ENCODE peak calls at places on chromosomes 12 and 14, in eight cellular contexts. R is adrenal gland, N is AG09319, Y is B cell, X is chondrocyte, P is Panc1, O is epithelial cell of esophagus, Q is GM20000. Z is an unnamed sample.

GRCh38 chr14:72883109-72883508 is 10.8 kb downstream of the DPF3 start:
- DNase-seq in R (no peak), N (no peak), Y (no peak), X (no peak), P (no peak), O (no peak), Q (no peak), Z (no peak)

GRCh38 chr12:124964836-124965462 is 24.0 kb downstream of the DHX37 start:
- DNase-seq in R (no peak), N (no peak), Y (no peak), X (no peak), P (no peak), O (no peak), Q (no peak), Z (no peak)

GRCh38 chr12:47838286-47838931 is 18.7 kb upstream of the HDAC7 start:
- DNase-seq in R (peak; percentile 60), N (no peak), Y (no peak), X (no peak), P (no peak), O (peak; percentile 55), Q (peak; percentile 56), Z (no peak)

GRCh38 chr12:92445253-92446081 is 257.3 kb upstream of the PLEKHG7 start:
- DNase-seq in R (no peak), N (no peak), Y (peak; percentile 90), X (no peak), P (no peak), O (peak; percentile 24), Q (peak; percentile 47), Z (no peak)

GRCh38 chr12:80598004-80598606 is 109.3 kb upstream of the MYF6 start:
- DNase-seq in R (peak; percentile 19), N (peak; percentile 29), Y (no peak), X (no peak), P (peak; percentile 2), O (peak; percentile 75), Q (no peak), Z (no peak)

GRCh38 chr14:65170768-65171251 is 68.5 kb upstream of the MAX start:
- DNase-seq in R (peak; percentile 35), N (peak; percentile 57), Y (peak; percentile 68), X (no peak), P (no peak), O (peak; percentile 55), Q (peak; percentile 35), Z (peak; percentile 60)

GRCh38 chr12:92735131-92735721 is 32.4 kb downstream of the PLEKHG7 start:
- DNase-seq in R (no peak), N (peak; percentile 88), Y (no peak), X (no peak), P (no peak), O (peak; percentile 64), Q (no peak), Z (no peak)

GRCh38 chr12:100953217-100953616 is 158.6 kb downstream of the ANO4 start:
- DNase-seq in R (no peak), N (no peak), Y (no peak), X (no peak), P (no peak), O (peak; percentile 33), Q (no peak), Z (no peak)

GRCh38 chr12:43310596-43310995 is 241.4 kb downstream of the ADAMTS20 start:
- DNase-seq in R (no peak), N (no peak), Y (no peak), X (no peak), P (no peak), O (peak; percentile 45), Q (no peak), Z (no peak)

GRCh38 chr12:86261142-86261541 is 5.0 kb upstream of the MGAT4C start:
- DNase-seq in R (no peak), N (no peak), Y (no peak), X (no peak), P (no peak), O (peak; percentile 63), Q (no peak), Z (no peak)

GRCh38 chr12:15979096-15980091 is 68.3 kb downstream of the DERA start:
- DNase-seq in R (peak; percentile 17), N (peak; percentile 74), Y (no peak), X (no peak), P (no peak), O (peak; percentile 39), Q (peak; percentile 28), Z (peak; percentile 29)

GRCh38 chr14:52599974-52600373 is 47.3 kb downstream of the GPR137C start:
- DNase-seq in R (no peak), N (no peak), Y (no peak), X (no peak), P (no peak), O (no peak), Q (no peak), Z (no peak)
- TF ChIP-seq CTCF in R (no peak), N (no peak), Y (no peak), X (no peak), P (no peak), O (no peak), Q (no peak), Z (no peak)

GRCh38 chr12:113788020-113788856 is 177.9 kb downstream of the RBM19 start:
- DNase-seq in R (no peak), N (no peak), Y (no peak), X (no peak), P (no peak), O (peak; percentile 20), Q (no peak), Z (no peak)

GRCh38 chr12:113783811-113784210 is 182.3 kb downstream of the RBM19 start:
- DNase-seq in R (no peak), N (no peak), Y (no peak), X (no peak), P (no peak), O (no peak), Q (no peak), Z (no peak)

GRCh38 chr12:113781415-113782198 is 184.5 kb downstream of the RBM19 start:
- DNase-seq in R (no peak), N (no peak), Y (no peak), X (no peak), P (peak; percentile 27), O (no peak), Q (no peak), Z (no peak)

GRCh38 chr12:113786107-113786506 is 180.0 kb downstream of the RBM19 start:
- DNase-seq in R (no peak), N (no peak), Y (no peak), X (no peak), P (no peak), O (no peak), Q (no peak), Z (no peak)
- TF ChIP-seq CTCF in R (no peak), N (no peak), Y (no peak), X (peak; percentile 8), P (peak; percentile 46), O (no peak), Q (no peak), Z (no peak)

GRCh38 chr14:67395876-67396189 is 16.1 kb downstream of the PLEK2 start:
- DNase-seq in R (no peak), N (no peak), Y (no peak), X (no peak), P (no peak), O (no peak), Q (no peak), Z (no peak)

GRCh38 chr14:67395086-67395875 is 16.7 kb downstream of the PLEK2 start:
- DNase-seq in R (no peak), N (no peak), Y (no peak), X (no peak), P (no peak), O (no peak), Q (no peak), Z (no peak)

GRCh38 chr14:67400434-67400833 is 11.5 kb downstream of the PLEK2 start:
- DNase-seq in R (no peak), N (no peak), Y (no peak), X (no peak), P (no peak), O (no peak), Q (no peak), Z (no peak)

GRCh38 chr14:67396381-67396965 is 15.5 kb downstream of the PLEK2 start:
- DNase-seq in R (no peak), N (no peak), Y (no peak), X (no peak), P (no peak), O (no peak), Q (no peak), Z (no peak)

GRCh38 chr14:67397536-67397935 is 14.4 kb downstream of the PLEK2 start:
- DNase-seq in R (no peak), N (no peak), Y (no peak), X (no peak), P (no peak), O (no peak), Q (no peak), Z (no peak)
- TF ChIP-seq CTCF in R (no peak), N (no peak), Y (no peak), X (no peak), P (no peak), O (no peak), Q (no peak), Z (no peak)

GRCh38 chr14:22265319-22266140 is 323.5 kb downstream of the DAD1 start:
- DNase-seq in R (no peak), N (no peak), Y (no peak), X (no peak), P (no peak), O (peak; percentile 57), Q (no peak), Z (no peak)
- TF ChIP-seq CTCF in R (no peak), N (no peak), Y (peak; percentile 35), X (peak; percentile 79), P (no peak), O (no peak), Q (no peak), Z (no peak)

GRCh38 chr14:102049258-102050025 is 37.4 kb downstream of the HSP90AA1 start:
- DNase-seq in R (no peak), N (no peak), Y (no peak), X (no peak), P (no peak), O (no peak), Q (no peak), Z (no peak)
- TF ChIP-seq CTCF in R (no peak), N (no peak), Y (no peak), X (no peak), P (no peak), O (no peak), Q (no peak), Z (no peak)